ENCODE peak calls at places on chromosomes 12 and 14, in seven cellular contexts. One of them, this sample, is unnamed.

GRCh38 chr12:17875230-17875629 is 214.8 kb downstream of the RERGL start:
- DNase-seq in pancreas: no peak
- DNase-seq in colonic mucosa: no peak
- DNase-seq in naive thymus-derived CD4-positive, alpha-beta T cell: no peak
- DNase-seq in K562: no peak
- DNase-seq in cardiac muscle cell: no peak
- DNase-seq in lung: no peak
- DNase-seq in this sample: no peak

GRCh38 chr14:49447725-49448124 is 138.5 kb downstream of the RPS29 start:
- DNase-seq in pancreas: no peak
- DNase-seq in colonic mucosa: no peak
- DNase-seq in naive thymus-derived CD4-positive, alpha-beta T cell: no peak
- DNase-seq in K562: no peak
- DNase-seq in cardiac muscle cell: no peak
- DNase-seq in lung: no peak
- DNase-seq in this sample: no peak

GRCh38 chr12:62288328-62288727 is 28.1 kb downstream of the USP15 start:
- DNase-seq in pancreas: no peak
- DNase-seq in colonic mucosa: no peak
- DNase-seq in naive thymus-derived CD4-positive, alpha-beta T cell: no peak
- DNase-seq in K562: no peak
- DNase-seq in cardiac muscle cell: no peak
- DNase-seq in lung: no peak
- DNase-seq in this sample: no peak

GRCh38 chr14:74414380-74414779 is 11.6 kb downstream of the SYNDIG1L start:
- DNase-seq in pancreas: no peak
- DNase-seq in colonic mucosa: no peak
- DNase-seq in naive thymus-derived CD4-positive, alpha-beta T cell: no peak
- DNase-seq in K562: no peak
- DNase-seq in cardiac muscle cell: no peak
- DNase-seq in lung: no peak
- DNase-seq in this sample: peak

GRCh38 chr12:107552263-107552662 is 133.3 kb upstream of the PWP1 start:
- DNase-seq in pancreas: no peak
- DNase-seq in colonic mucosa: no peak
- DNase-seq in naive thymus-derived CD4-positive, alpha-beta T cell: no peak
- DNase-seq in K562: no peak
- DNase-seq in cardiac muscle cell: no peak
- DNase-seq in lung: no peak
- DNase-seq in this sample: no peak

GRCh38 chr14:95191445-95192199 is 34.3 kb upstream of the DICER1 start:
- DNase-seq in pancreas: no peak
- DNase-seq in colonic mucosa: no peak
- DNase-seq in naive thymus-derived CD4-positive, alpha-beta T cell: no peak
- DNase-seq in K562: no peak
- DNase-seq in cardiac muscle cell: no peak
- DNase-seq in lung: no peak
- DNase-seq in this sample: no peak

GRCh38 chr14:57493467-57494181 is at the start of gene CCDC198:
- DNase-seq in pancreas: no peak
- DNase-seq in colonic mucosa: no peak
- DNase-seq in naive thymus-derived CD4-positive, alpha-beta T cell: no peak
- DNase-seq in K562: no peak
- DNase-seq in cardiac muscle cell: no peak
- DNase-seq in lung: no peak
- DNase-seq in this sample: no peak

GRCh38 chr14:103517626-103518415 is 4.8 kb downstream of the CKB start:
- DNase-seq in pancreas: peak
- DNase-seq in colonic mucosa: no peak
- DNase-seq in naive thymus-derived CD4-positive, alpha-beta T cell: no peak
- DNase-seq in K562: no peak
- DNase-seq in cardiac muscle cell: peak
- DNase-seq in lung: no peak
- DNase-seq in this sample: peak

GRCh38 chr12:67068773-67069450 is 200.2 kb upstream of the CAND1 start:
- DNase-seq in pancreas: peak
- DNase-seq in colonic mucosa: peak
- DNase-seq in naive thymus-derived CD4-positive, alpha-beta T cell: peak
- DNase-seq in K562: peak
- DNase-seq in cardiac muscle cell: peak
- DNase-seq in lung: no peak
- DNase-seq in this sample: peak

GRCh38 chr12:53221203-53222076 is 10.6 kb downstream of the RARG start:
- DNase-seq in pancreas: peak
- DNase-seq in colonic mucosa: peak
- DNase-seq in naive thymus-derived CD4-positive, alpha-beta T cell: no peak
- DNase-seq in K562: peak
- DNase-seq in cardiac muscle cell: peak
- DNase-seq in lung: peak
- DNase-seq in this sample: peak

GRCh38 chr12:62800707-62801400 is 134.1 kb downstream of the PPM1H start:
- DNase-seq in pancreas: no peak
- DNase-seq in colonic mucosa: no peak
- DNase-seq in naive thymus-derived CD4-positive, alpha-beta T cell: no peak
- DNase-seq in K562: no peak
- DNase-seq in cardiac muscle cell: no peak
- DNase-seq in lung: no peak
- DNase-seq in this sample: no peak

GRCh38 chr12:54588110-54588831 is at the start of gene PPP1R1A:
- DNase-seq in pancreas: peak
- DNase-seq in colonic mucosa: no peak
- DNase-seq in naive thymus-derived CD4-positive, alpha-beta T cell: no peak
- DNase-seq in K562: peak
- DNase-seq in cardiac muscle cell: no peak
- DNase-seq in lung: no peak
- DNase-seq in this sample: peak

GRCh38 chr12:3531496-3531895 is 40.5 kb downstream of the PRMT8 start:
- DNase-seq in pancreas: no peak
- DNase-seq in colonic mucosa: no peak
- DNase-seq in naive thymus-derived CD4-positive, alpha-beta T cell: no peak
- DNase-seq in K562: no peak
- DNase-seq in cardiac muscle cell: no peak
- DNase-seq in lung: no peak
- DNase-seq in this sample: no peak

GRCh38 chr12:16307843-16308475 is 30.5 kb upstream of the SLC15A5 start:
- DNase-seq in pancreas: no peak
- DNase-seq in colonic mucosa: no peak
- DNase-seq in naive thymus-derived CD4-positive, alpha-beta T cell: no peak
- DNase-seq in K562: no peak
- DNase-seq in cardiac muscle cell: no peak
- DNase-seq in lung: no peak
- DNase-seq in this sample: no peak

GRCh38 chr12:39990122-39991101 is 115.5 kb downstream of the SLC2A13 start:
- DNase-seq in pancreas: peak
- DNase-seq in colonic mucosa: peak
- DNase-seq in naive thymus-derived CD4-positive, alpha-beta T cell: peak
- DNase-seq in K562: peak
- DNase-seq in cardiac muscle cell: peak
- DNase-seq in lung: peak
- DNase-seq in this sample: peak

GRCh38 chr12:90407841-90408240 is 547.1 kb downstream of the CCER1 start:
- DNase-seq in pancreas: no peak
- DNase-seq in colonic mucosa: no peak
- DNase-seq in naive thymus-derived CD4-positive, alpha-beta T cell: no peak
- DNase-seq in K562: no peak
- DNase-seq in cardiac muscle cell: peak
- DNase-seq in lung: no peak
- DNase-seq in this sample: no peak

GRCh38 chr12:112555621-112556233 is 137.0 kb downstream of the PTPN11 start:
- DNase-seq in pancreas: no peak
- DNase-seq in colonic mucosa: no peak
- DNase-seq in naive thymus-derived CD4-positive, alpha-beta T cell: no peak
- DNase-seq in K562: peak
- DNase-seq in cardiac muscle cell: no peak
- DNase-seq in lung: no peak
- DNase-seq in this sample: no peak

GRCh38 chr12:76713130-76713529 is 50.8 kb upstream of the ZDHHC17 start:
- DNase-seq in pancreas: no peak
- DNase-seq in colonic mucosa: no peak
- DNase-seq in naive thymus-derived CD4-positive, alpha-beta T cell: no peak
- DNase-seq in K562: no peak
- DNase-seq in cardiac muscle cell: peak
- DNase-seq in lung: no peak
- DNase-seq in this sample: no peak

GRCh38 chr12:79415754-79416435 is 274.9 kb downstream of the PAWR start:
- DNase-seq in pancreas: no peak
- DNase-seq in colonic mucosa: peak
- DNase-seq in naive thymus-derived CD4-positive, alpha-beta T cell: no peak
- DNase-seq in K562: no peak
- DNase-seq in cardiac muscle cell: no peak
- DNase-seq in lung: no peak
- DNase-seq in this sample: no peak

GRCh38 chr12:123005081-123005626 is 24.7 kb downstream of the ARL6IP4 start:
- DNase-seq in pancreas: no peak
- DNase-seq in colonic mucosa: no peak
- DNase-seq in naive thymus-derived CD4-positive, alpha-beta T cell: no peak
- DNase-seq in K562: no peak
- DNase-seq in cardiac muscle cell: no peak
- DNase-seq in lung: no peak
- DNase-seq in this sample: no peak

GRCh38 chr14:38432186-38432585 is 176.3 kb upstream of the CLEC14A start:
- DNase-seq in pancreas: no peak
- DNase-seq in colonic mucosa: no peak
- DNase-seq in naive thymus-derived CD4-positive, alpha-beta T cell: no peak
- DNase-seq in K562: no peak
- DNase-seq in cardiac muscle cell: no peak
- DNase-seq in lung: no peak
- DNase-seq in this sample: no peak

GRCh38 chr12:42590324-42590934 is 883 bp upstream of the PRICKLE1 start:
- DNase-seq in pancreas: peak
- DNase-seq in colonic mucosa: peak
- DNase-seq in naive thymus-derived CD4-positive, alpha-beta T cell: no peak
- DNase-seq in K562: no peak
- DNase-seq in cardiac muscle cell: peak
- DNase-seq in lung: no peak
- DNase-seq in this sample: peak

GRCh38 chr14:68210729-68211299 is 391.2 kb downstream of the RAD51B start:
- DNase-seq in pancreas: no peak
- DNase-seq in colonic mucosa: no peak
- DNase-seq in naive thymus-derived CD4-positive, alpha-beta T cell: peak
- DNase-seq in K562: peak
- DNase-seq in cardiac muscle cell: peak
- DNase-seq in lung: peak
- DNase-seq in this sample: no peak

GRCh38 chr14:35331605-35332516 is 39.7 kb downstream of the PSMA6 start:
- DNase-seq in pancreas: peak
- DNase-seq in colonic mucosa: peak
- DNase-seq in naive thymus-derived CD4-positive, alpha-beta T cell: no peak
- DNase-seq in K562: peak
- DNase-seq in cardiac muscle cell: peak
- DNase-seq in lung: peak
- DNase-seq in this sample: peak

GRCh38 chr12:95198914-95199313 is 18.4 kb downstream of the FGD6 start:
- DNase-seq in pancreas: no peak
- DNase-seq in colonic mucosa: no peak
- DNase-seq in naive thymus-derived CD4-positive, alpha-beta T cell: no peak
- DNase-seq in K562: no peak
- DNase-seq in cardiac muscle cell: no peak
- DNase-seq in lung: no peak
- DNase-seq in this sample: no peak

GRCh38 chr14:89013098-89013504 is 188.7 kb downstream of the TTC8 start:
- DNase-seq in pancreas: peak
- DNase-seq in colonic mucosa: peak
- DNase-seq in naive thymus-derived CD4-positive, alpha-beta T cell: no peak
- DNase-seq in K562: peak
- DNase-seq in cardiac muscle cell: peak
- DNase-seq in lung: peak
- DNase-seq in this sample: no peak

GRCh38 chr12:49939707-49940106 is 10.8 kb upstream of the AQP2 start:
- DNase-seq in pancreas: no peak
- DNase-seq in colonic mucosa: no peak
- DNase-seq in naive thymus-derived CD4-positive, alpha-beta T cell: no peak
- DNase-seq in K562: no peak
- DNase-seq in cardiac muscle cell: no peak
- DNase-seq in lung: no peak
- DNase-seq in this sample: no peak

GRCh38 chr14:23376477-23377200 is at the start of gene CMTM5:
- DNase-seq in pancreas: no peak
- DNase-seq in colonic mucosa: no peak
- DNase-seq in naive thymus-derived CD4-positive, alpha-beta T cell: no peak
- DNase-seq in K562: no peak
- DNase-seq in cardiac muscle cell: peak
- DNase-seq in lung: no peak
- DNase-seq in this sample: no peak
- H3K27ac ChIP-seq in pancreas: no peak
- H3K27ac ChIP-seq in colonic mucosa: no peak
- H3K27ac ChIP-seq in naive thymus-derived CD4-positive, alpha-beta T cell: no peak
- H3K27ac ChIP-seq in K562: no peak
- H3K27ac ChIP-seq in cardiac muscle cell: peak
- H3K27ac ChIP-seq in lung: no peak
- H3K27ac ChIP-seq in this sample: no peak

GRCh38 chr12:94094700-94095099 is 53.7 kb upstream of the PLXNC1 start:
- DNase-seq in pancreas: no peak
- DNase-seq in colonic mucosa: no peak
- DNase-seq in naive thymus-derived CD4-positive, alpha-beta T cell: no peak
- DNase-seq in K562: no peak
- DNase-seq in cardiac muscle cell: no peak
- DNase-seq in lung: no peak
- DNase-seq in this sample: no peak
- H3K27ac ChIP-seq in pancreas: no peak
- H3K27ac ChIP-seq in colonic mucosa: no peak
- H3K27ac ChIP-seq in naive thymus-derived CD4-positive, alpha-beta T cell: no peak
- H3K27ac ChIP-seq in K562: no peak
- H3K27ac ChIP-seq in cardiac muscle cell: no peak
- H3K27ac ChIP-seq in lung: no peak
- H3K27ac ChIP-seq in this sample: no peak

GRCh38 chr12:10362828-10363664 is 26.8 kb downstream of the KLRK1 start:
- DNase-seq in pancreas: no peak
- DNase-seq in colonic mucosa: no peak
- DNase-seq in naive thymus-derived CD4-positive, alpha-beta T cell: no peak
- DNase-seq in K562: no peak
- DNase-seq in cardiac muscle cell: peak
- DNase-seq in lung: no peak
- DNase-seq in this sample: no peak
- H3K27ac ChIP-seq in pancreas: peak
- H3K27ac ChIP-seq in colonic mucosa: peak
- H3K27ac ChIP-seq in naive thymus-derived CD4-positive, alpha-beta T cell: no peak
- H3K27ac ChIP-seq in K562: peak
- H3K27ac ChIP-seq in cardiac muscle cell: peak
- H3K27ac ChIP-seq in lung: no peak
- H3K27ac ChIP-seq in this sample: peak

DNA sequence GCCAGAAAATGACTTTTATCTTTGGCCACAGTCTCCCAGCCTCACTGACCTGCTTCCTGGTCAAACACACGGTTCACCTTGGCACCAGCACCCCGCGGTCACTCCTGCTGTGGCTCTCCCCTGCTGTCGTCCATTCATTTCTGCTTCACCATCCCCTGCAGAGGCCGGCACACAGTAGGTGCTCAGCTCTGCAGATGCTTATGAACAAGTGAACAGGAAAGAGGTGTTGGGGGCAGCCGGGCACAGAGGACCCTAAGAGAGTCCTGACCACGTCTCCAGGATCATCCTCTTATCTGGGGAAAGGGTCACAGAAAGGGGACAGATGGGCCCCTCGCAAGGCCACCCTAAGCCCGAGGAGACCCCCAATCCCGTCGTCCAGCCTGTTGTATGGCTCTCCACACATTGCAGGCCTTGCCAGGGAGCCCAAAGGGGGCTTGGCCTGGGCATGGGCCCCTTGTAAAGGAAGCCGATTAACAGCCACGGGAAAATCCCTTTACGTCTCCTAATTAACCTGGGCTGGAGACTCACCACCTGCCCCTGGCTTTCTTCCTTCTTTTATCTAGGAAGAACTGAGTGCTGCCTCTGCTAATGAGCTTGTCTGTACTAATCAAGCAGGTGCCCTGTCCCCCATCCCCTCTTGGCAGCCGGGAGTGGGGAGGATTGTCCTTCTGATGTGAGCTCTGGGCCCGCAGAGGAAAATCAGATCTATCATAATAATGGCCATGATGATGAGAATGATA is 119.1 kb downstream of the AACS start:
- DNase-seq in pancreas: no peak
- DNase-seq in colonic mucosa: no peak
- DNase-seq in naive thymus-derived CD4-positive, alpha-beta T cell: no peak
- DNase-seq in K562: no peak
- DNase-seq in cardiac muscle cell: no peak
- DNase-seq in lung: no peak
- DNase-seq in this sample: no peak
- H3K27ac ChIP-seq in pancreas: no peak
- H3K27ac ChIP-seq in colonic mucosa: no peak
- H3K27ac ChIP-seq in naive thymus-derived CD4-positive, alpha-beta T cell: no peak
- H3K27ac ChIP-seq in K562: no peak
- H3K27ac ChIP-seq in cardiac muscle cell: no peak
- H3K27ac ChIP-seq in lung: no peak
- H3K27ac ChIP-seq in this sample: no peak

This sample was measured in kidney.